ENCODE peak calls at places on chromosomes 5 and 9, in four cellular contexts. N is psoas muscle, J is posterior vena cava, E is SJSA1. W is an unnamed sample.

GRCh38 chr9:13569706-13570423 is 290.4 kb upstream of the MPDZ start:
- DNase-seq in N (no peak), J (no peak), E (peak), W (no peak)

GRCh38 chr9:128568470-128569083 is 16.2 kb downstream of the SPTAN1 start:
- DNase-seq in N (no peak), J (no peak), E (no peak), W (no peak)

GRCh38 chr9:132447346-132447745 is 37.3 kb downstream of the CFAP77 start:
- DNase-seq in N (no peak), J (no peak), E (no peak), W (no peak)

GRCh38 chr5:89951876-89952275 is 457.7 kb downstream of the CETN3 start:
- DNase-seq in N (no peak), J (no peak), E (no peak), W (no peak)

GRCh38 chr5:111234125-111234524 is 9.9 kb downstream of the CAMK4 start:
- DNase-seq in N (no peak), J (no peak), E (no peak), W (no peak)

GRCh38 chr5:103918668-103919367 is 356.2 kb upstream of the NUDT12 start:
- DNase-seq in N (no peak), J (no peak), E (no peak), W (peak)

GRCh38 chr9:107283621-107284616 is 840 bp downstream of the RAD23B start:
- DNase-seq in N (peak), J (peak), E (peak), W (peak)

GRCh38 chr5:53071738-53072137 is 37.8 kb downstream of the MOCS2 start:
- DNase-seq in N (no peak), J (no peak), E (peak), W (no peak)

GRCh38 chr9:92747459-92748232 is 17.0 kb downstream of the BICD2 start:
- DNase-seq in N (no peak), J (peak), E (peak), W (no peak)

GRCh38 chr9:127919253-127919815 is 2.5 kb upstream of the ST6GALNAC4 start:
- DNase-seq in N (peak), J (peak), E (peak), W (peak)

GRCh38 chr5:80915716-80916115 is 44.4 kb upstream of the RASGRF2 start:
- DNase-seq in N (no peak), J (no peak), E (no peak), W (no peak)

GRCh38 chr9:121447341-121447834 is 52.3 kb downstream of the GGTA1 start:
- DNase-seq in N (no peak), J (no peak), E (peak), W (peak)

GRCh38 chr5:67050125-67050524 is 146.5 kb downstream of the CD180 start:
- DNase-seq in N (no peak), J (no peak), E (no peak), W (no peak)

GRCh38 chr9:133793471-133793870 is 55.3 kb upstream of the SARDH start:
- DNase-seq in N (no peak), J (no peak), E (no peak), W (no peak)

GRCh38 chr5:59025734-59026133 is 442.9 kb downstream of the RAB3C start:
- DNase-seq in N (no peak), J (no peak), E (no peak), W (no peak)

GRCh38 chr9:131755541-131756198 is 15.8 kb upstream of the RAPGEF1 start:
- DNase-seq in N (peak), J (peak), E (peak), W (peak)

GRCh38 chr5:163506726-163507125 is 1.3 kb downstream of the MAT2B start:
- DNase-seq in N (no peak), J (no peak), E (peak), W (peak)

GRCh38 chr5:94361832-94362754 is 256.3 kb downstream of the KIAA0825 start:
- DNase-seq in N (no peak), J (no peak), E (no peak), W (no peak)

GRCh38 chr5:175821790-175822211 is 49.6 kb upstream of the CPLX2 start:
- DNase-seq in N (no peak), J (no peak), E (peak), W (no peak)

GRCh38 chr9:8558176-8558575 is 758.6 kb upstream of the DMAC1 start:
- DNase-seq in N (no peak), J (no peak), E (no peak), W (peak)

GRCh38 chr9:71746023-71746752 is 22.1 kb downstream of the CEMIP2 start:
- DNase-seq in N (no peak), J (no peak), E (no peak), W (no peak)

GRCh38 chr9:98971168-98971914 is 27.6 kb downstream of the COL15A1 start:
- DNase-seq in N (no peak), J (no peak), E (peak), W (no peak)

GRCh38 chr5:148776780-148777179 is 49.6 kb upstream of the ADRB2 start:
- DNase-seq in N (no peak), J (no peak), E (peak), W (peak)

GRCh38 chr9:79247021-79247420 is 324.7 kb upstream of the TLE4 start:
- DNase-seq in N (no peak), J (no peak), E (no peak), W (no peak)

GRCh38 chr9:115882911-115883310 is 270.7 kb upstream of the PAPPA start:
- DNase-seq in N (no peak), J (no peak), E (peak), W (peak)

GRCh38 chr9:111108946-111109345 is 70.7 kb upstream of the LPAR1 start:
- DNase-seq in N (no peak), J (no peak), E (no peak), W (no peak)

GRCh38 chr9:93898502-93899426 is 56.4 kb downstream of the BARX1 start:
- DNase-seq in N (no peak), J (peak), E (no peak), W (no peak)

GRCh38 chr9:124283232-124283814 is 25.6 kb downstream of the NEK6 start:
- DNase-seq in N (no peak), J (no peak), E (no peak), W (no peak)

GRCh38 chr5:1820381-1820780 is 19.2 kb downstream of the NDUFS6 start:
- DNase-seq in N (no peak), J (peak), E (no peak), W (no peak)

GRCh38 chr5:77123057-77123456 is 36.0 kb upstream of the ZBED3 start:
- DNase-seq in N (no peak), J (no peak), E (no peak), W (no peak)

GRCh38 chr9:130219661-130220081 is 45.9 kb upstream of the HMCN2 start:
- DNase-seq in N (no peak), J (peak), E (no peak), W (no peak)

GRCh38 chr5:174623438-174624019 is 100.9 kb upstream of the MSX2 start:
- DNase-seq in N (no peak), J (no peak), E (no peak), W (no peak)

GRCh38 chr5:72599519-72600400 is 92.5 kb upstream of the ZNF366 start:
- DNase-seq in N (no peak), J (no peak), E (peak), W (no peak)

GRCh38 chr9:125556046-125556445 is 151.0 kb downstream of the MAPKAP1 start:
- DNase-seq in N (no peak), J (no peak), E (peak), W (no peak)

W was measured in astrocyte of the cerebellum.